ENCODE peak calls at places on chromosomes 7 and 10, in eight cellular contexts. G is CD4-positive, alpha-beta T cell; I is ovary; Y is A549; P is MCF 10A; M is uterus; K is choroid plexus epithelial cell; X is OCI-LY7. W is an unnamed sample.

GRCh38 chr7:151687523-151688235 is 168.0 kb upstream of the RHEB start:
- DNase-seq in P (peak), M (peak), G (no peak), X (no peak), I (peak), Y (peak), K (peak), W (no peak)

GRCh38 chr10:87654212-87654611 is 5.5 kb upstream of the PAPSS2 start:
- DNase-seq in K (no peak), X (no peak), I (no peak), P (no peak), M (no peak), Y (no peak), G (no peak), W (no peak)

GRCh38 chr7:106737202-106737562 is 76.2 kb upstream of the CCDC71L start:
- DNase-seq in G (no peak), K (peak), X (peak), P (peak), Y (peak), M (no peak), I (no peak), W (no peak)

GRCh38 chr10:15236340-15236739 is 67.8 kb upstream of the NMT2 start:
- DNase-seq in G (no peak), Y (no peak), K (peak), P (no peak), M (no peak), I (no peak), X (no peak), W (no peak)

GRCh38 chr10:112851582-112851981 is 98.5 kb upstream of the TCF7L2 start:
- DNase-seq in M (no peak), X (no peak), I (no peak), G (no peak), P (no peak), K (no peak), Y (no peak), W (no peak)

GRCh38 chr7:107661865-107662379 is 1.3 kb downstream of the SLC26A4 start:
- DNase-seq in M (no peak), G (no peak), Y (no peak), K (no peak), X (no peak), P (no peak), I (no peak), W (no peak)

GRCh38 chr10:111565542-111565941 is 488.7 kb downstream of the ADRA2A start:
- DNase-seq in G (no peak), M (no peak), I (no peak), P (no peak), X (no peak), Y (no peak), K (no peak), W (no peak)

GRCh38 chr7:102988631-102989030 is 75.8 kb downstream of the LRRC17 start:
- DNase-seq in M (no peak), P (no peak), I (no peak), Y (no peak), G (no peak), K (no peak), X (no peak), W (no peak)

GRCh38 chr7:41874206-41874770 is 171.4 kb upstream of the INHBA start:
- DNase-seq in P (no peak), X (no peak), Y (no peak), G (no peak), I (no peak), K (no peak), M (no peak), W (no peak)

GRCh38 chr10:129870926-129871660 is 93.0 kb downstream of the EBF3 start:
- DNase-seq in I (no peak), G (no peak), P (no peak), K (peak), M (no peak), Y (no peak), X (no peak), W (no peak)

GRCh38 chr7:140734096-140734495 is 37.6 kb downstream of the NDUFB2 start:
- DNase-seq in M (no peak), G (no peak), X (peak), I (no peak), K (no peak), Y (no peak), P (no peak), W (no peak)

GRCh38 chr10:79552143-79552542 is 8.1 kb downstream of the SFTPA2 start:
- DNase-seq in Y (no peak), G (no peak), I (no peak), P (no peak), X (no peak), M (no peak), K (no peak), W (no peak)

GRCh38 chr7:69761290-69761922 is 163.1 kb downstream of the AUTS2 start:
- DNase-seq in I (no peak), Y (no peak), X (no peak), K (no peak), G (no peak), M (no peak), P (no peak), W (no peak)

GRCh38 chr7:142540371-142540770 is 208.9 kb upstream of the PRSS1 start:
- DNase-seq in G (no peak), K (no peak), X (no peak), M (no peak), Y (no peak), I (no peak), P (no peak), W (no peak)

GRCh38 chr10:133084491-133084890 is 3.2 kb upstream of the ADGRA1 start:
- DNase-seq in I (no peak), Y (no peak), P (no peak), G (no peak), M (no peak), K (no peak), X (no peak), W (no peak)

GRCh38 chr10:15897282-15897681 is 37.0 kb upstream of the MINDY3 start:
- DNase-seq in G (no peak), Y (peak), K (peak), X (no peak), P (peak), M (no peak), I (no peak), W (no peak)

GRCh38 chr7:46290374-46291061 is 369.4 kb upstream of the IGFBP3 start:
- DNase-seq in G (no peak), M (no peak), I (no peak), X (no peak), P (peak), Y (no peak), K (peak), W (no peak)

GRCh38 chr10:107011992-107012391 is 152.5 kb downstream of the SORCS1 start:
- DNase-seq in Y (no peak), X (no peak), K (no peak), G (no peak), M (no peak), I (no peak), P (no peak), W (no peak)

GRCh38 chr10:107013258-107014001 is 151.1 kb downstream of the SORCS1 start:
- DNase-seq in Y (no peak), K (no peak), X (no peak), M (no peak), G (no peak), I (no peak), P (no peak), W (no peak)

GRCh38 chr10:107011113-107011512 is 153.4 kb downstream of the SORCS1 start:
- DNase-seq in P (peak), K (no peak), I (no peak), X (no peak), Y (no peak), M (no peak), G (no peak), W (no peak)
- TF ChIP-seq CTCF in P (no peak), K (no peak), I (no peak), X (no peak), Y (no peak), M (no peak), G (no peak), W (no peak)

DNA sequence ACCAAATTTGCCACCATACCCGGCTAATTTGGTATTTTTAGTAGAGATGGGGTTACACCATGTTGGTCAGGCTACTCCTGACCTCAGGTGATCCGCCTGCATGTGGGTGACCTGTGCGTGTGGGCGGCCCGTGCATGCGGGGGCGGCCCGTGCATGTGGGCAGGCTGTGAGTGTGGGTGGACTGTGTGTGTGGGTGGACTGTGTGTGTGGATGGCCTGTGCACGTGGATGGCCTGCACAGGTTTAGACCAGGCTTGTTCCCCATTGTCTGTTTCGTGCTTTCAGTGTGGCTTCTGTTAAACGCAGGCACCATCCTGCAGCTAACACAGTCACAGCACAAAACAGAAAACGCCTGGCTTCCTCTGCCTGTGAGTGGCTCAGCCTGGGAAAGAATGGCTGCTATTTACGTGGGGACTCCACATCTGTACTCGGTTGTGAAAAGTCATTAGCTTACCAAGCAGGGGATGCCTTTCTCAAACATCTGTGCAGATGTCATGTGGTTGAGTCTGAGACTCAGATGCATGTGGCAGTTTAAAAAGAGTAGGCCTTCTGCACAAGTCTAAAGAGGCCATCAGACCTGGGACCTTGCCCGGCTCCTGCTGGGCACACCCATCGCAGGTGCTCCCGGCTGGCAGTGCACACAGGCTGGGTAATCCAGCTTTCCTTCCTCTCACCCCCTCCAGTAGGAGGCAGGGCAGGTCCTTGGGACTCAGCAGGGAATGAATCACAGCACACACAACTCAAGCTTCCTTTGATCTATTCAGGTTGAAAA is 91.6 kb downstream of the COBL start:
- DNase-seq in G (no peak), X (no peak), P (peak), I (no peak), M (no peak), K (no peak), Y (peak), W (no peak)
- TF ChIP-seq CTCF in G (no peak), X (no peak), P (peak), I (no peak), M (no peak), K (no peak), Y (peak), W (no peak)

GRCh38 chr10:29730461-29730860 is 95.7 kb upstream of the SVIL start:
- DNase-seq in Y (no peak), X (no peak), I (no peak), K (no peak), M (no peak), G (no peak), P (no peak), W (no peak)
- TF ChIP-seq CTCF in Y (no peak), X (no peak), I (no peak), K (no peak), M (no peak), G (no peak), P (no peak), W (no peak)

DNA sequence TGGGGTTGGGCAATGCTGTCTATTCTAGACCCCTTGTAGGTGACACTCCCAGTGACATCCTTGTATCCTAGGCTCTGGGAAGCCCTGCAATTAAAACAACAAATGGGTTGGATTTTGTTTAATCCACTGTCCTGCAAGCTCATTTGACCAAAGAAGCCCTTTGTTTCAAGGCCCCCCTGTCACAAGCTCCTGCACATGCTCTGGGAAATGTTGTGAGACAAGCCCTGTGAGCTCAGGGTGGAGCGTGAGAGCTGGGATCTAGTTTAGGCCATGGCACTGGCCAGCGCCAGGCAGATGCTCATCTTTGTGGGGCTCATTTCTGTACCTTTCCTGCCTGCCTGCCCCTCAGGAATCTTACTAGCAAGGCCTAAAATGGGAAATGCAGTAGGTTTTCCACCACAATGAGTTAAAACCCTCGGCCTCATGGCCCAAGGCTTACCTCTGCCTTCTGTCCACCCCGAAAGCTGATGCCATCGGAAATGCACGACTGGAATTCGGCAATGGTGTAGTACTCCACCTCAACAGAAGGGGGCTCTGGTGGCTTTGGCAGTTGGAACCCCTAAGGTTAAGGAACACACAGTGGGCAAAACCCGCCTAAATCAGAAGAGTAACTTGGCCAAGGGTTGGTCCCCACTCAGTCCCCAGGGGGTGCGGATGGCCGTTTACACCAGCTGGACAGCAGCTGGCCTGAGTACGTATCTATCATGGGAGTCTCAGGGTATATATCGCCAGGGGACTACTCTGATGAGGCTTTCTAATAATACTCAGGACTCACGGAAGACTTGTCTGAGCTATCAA is 112.1 kb downstream of the NEURL1 start:
- DNase-seq in X (peak), K (peak), G (peak), Y (peak), M (peak), P (peak), I (peak), W (peak)
- TF ChIP-seq CTCF in X (peak), K (peak), G (peak), Y (peak), M (peak), P (peak), I (peak), W (peak)

GRCh38 chr7:44375236-44375699 is 49.9 kb upstream of the CAMK2B start:
- DNase-seq in Y (peak), M (no peak), X (no peak), G (no peak), K (no peak), I (no peak), P (no peak), W (no peak)
- TF ChIP-seq CTCF in Y (peak), M (no peak), X (peak), G (no peak), K (peak), I (no peak), P (no peak), W (peak)

GRCh38 chr7:4241791-4242190 is 440.3 kb upstream of the FOXK1 start:
- DNase-seq in K (no peak), Y (peak), I (no peak), G (no peak), X (no peak), M (no peak), P (no peak), W (no peak)
- TF ChIP-seq CTCF in K (no peak), Y (no peak), I (no peak), G (no peak), X (no peak), M (no peak), P (no peak), W (no peak)

W was measured in GM20000.